ENCODE peak calls at places on chromosomes 13 and 19, in six cellular contexts. G is left colon; F is T-helper 1 cell; S is AG20443; C is amygdala; L is stimulated activated CD8-positive, alpha-beta memory T cell treated with anti-CD3 and anti-CD28 coated beads, Interleukin-7, amount 100 ng/mL, for 4 hours. R is an unnamed sample.

GRCh38 chr19:47651691-47652090 is 42.8 kb downstream of the BICRA start:
- DNase-seq in G (no peak), F (no peak), S (no peak), C (no peak), L (no peak), R (no peak)

GRCh38 chr13:99012539-99012938 is 34.7 kb upstream of the DOCK9 start:
- DNase-seq in G (no peak), F (no peak), S (no peak), C (no peak), L (no peak), R (no peak)

GRCh38 chr13:52345048-52345447 is 60.9 kb downstream of the THSD1 start:
- DNase-seq in G (no peak), F (no peak), S (no peak), C (no peak), L (no peak), R (no peak)

GRCh38 chr19:36169084-36169760 is 17.0 kb upstream of the COX7A1 start:
- DNase-seq in G (peak; percentile 54), F (no peak), S (no peak), C (no peak), L (no peak), R (no peak)

GRCh38 chr13:33497146-33497845 is 211.7 kb upstream of the STARD13 start:
- DNase-seq in G (no peak), F (no peak), S (no peak), C (no peak), L (no peak), R (no peak)

GRCh38 chr19:3336680-3337523 is 29.5 kb upstream of the NFIC start:
- DNase-seq in G (peak; percentile 97), F (no peak), S (peak; percentile 61), C (peak; percentile 47), L (no peak), R (no peak)

GRCh38 chr13:76711515-76712182 is 174.6 kb downstream of the KCTD12 start:
- DNase-seq in G (no peak), F (no peak), S (peak; percentile 79), C (no peak), L (no peak), R (no peak)

GRCh38 chr13:41674246-41674645 is 216.9 kb downstream of the RGCC start:
- DNase-seq in G (no peak), F (no peak), S (no peak), C (no peak), L (no peak), R (no peak)

GRCh38 chr13:23671902-23672301 is 101.7 kb downstream of the TNFRSF19 start:
- DNase-seq in G (no peak), F (no peak), S (no peak), C (no peak), L (no peak), R (no peak)

GRCh38 chr13:20190481-20191310 is 2.0 kb downstream of the GJB2 start:
- DNase-seq in G (no peak), F (no peak), S (peak; percentile 77), C (no peak), L (no peak), R (no peak)

GRCh38 chr13:73722120-73722519 is 412.1 kb downstream of the KLF12 start:
- DNase-seq in G (no peak), F (no peak), S (peak; percentile 10), C (no peak), L (no peak), R (no peak)

GRCh38 chr19:46618670-46619231 is 6.1 kb downstream of the PTGIR start:
- DNase-seq in G (no peak), F (no peak), S (peak; percentile 35), C (no peak), L (no peak), R (no peak)

GRCh38 chr19:33248954-33249613 is 23.4 kb upstream of the SLC7A10 start:
- DNase-seq in G (no peak), F (no peak), S (no peak), C (no peak), L (no peak), R (peak; percentile 54)

GRCh38 chr19:35205733-35206323 is 22.7 kb downstream of the FAM187B start:
- DNase-seq in G (no peak), F (no peak), S (no peak), C (no peak), L (no peak), R (no peak)

GRCh38 chr19:31085125-31085524 is 264.1 kb downstream of the TSHZ3 start:
- DNase-seq in G (no peak), F (no peak), S (no peak), C (no peak), L (no peak), R (no peak)

GRCh38 chr13:88701551-88701950 is 1030.4 kb downstream of the SLITRK5 start:
- DNase-seq in G (no peak), F (no peak), S (no peak), C (no peak), L (no peak), R (no peak)

GRCh38 chr19:48680436-48681126 is 7.8 kb upstream of the NTN5 start:
- DNase-seq in G (no peak), F (no peak), S (no peak), C (no peak), L (no peak), R (no peak)

GRCh38 chr19:56405062-56405461 is 930 bp downstream of the ZNF583 start:
- DNase-seq in G (no peak), F (no peak), S (no peak), C (no peak), L (no peak), R (no peak)

GRCh38 chr13:29847501-29847983 is 2.9 kb downstream of the UBL3 start:
- DNase-seq in G (no peak), F (no peak), S (peak; percentile 12), C (peak; percentile 21), L (no peak), R (no peak)

GRCh38 chr19:19402656-19403372 is 2.7 kb upstream of the GATAD2A start:
- DNase-seq in G (no peak), F (no peak), S (no peak), C (no peak), L (no peak), R (no peak)

GRCh38 chr19:38020331-38020730 is 113.3 kb downstream of the SIPA1L3 start:
- DNase-seq in G (no peak), F (no peak), S (no peak), C (no peak), L (no peak), R (no peak)

GRCh38 chr19:11286312-11286974 is 9.5 kb upstream of the TSPAN16 start:
- DNase-seq in G (no peak), F (no peak), S (no peak), C (no peak), L (no peak), R (no peak)

GRCh38 chr19:2462635-2463421 is 6.1 kb upstream of the LMNB2 start:
- DNase-seq in G (peak; percentile 85), F (no peak), S (peak; percentile 92), C (peak; percentile 84), L (no peak), R (no peak)

GRCh38 chr19:10712754-10713153 is 5.1 kb upstream of the DNM2 start:
- DNase-seq in G (peak; percentile 88), F (no peak), S (no peak), C (no peak), L (no peak), R (no peak)

GRCh38 chr13:80924596-80924995 is 583.7 kb upstream of the SPRY2 start:
- DNase-seq in G (no peak), F (no peak), S (no peak), C (no peak), L (no peak), R (no peak)

GRCh38 chr19:46412034-46412982 is 1.1 kb downstream of the CCDC8 start:
- DNase-seq in G (no peak), F (no peak), S (no peak), C (no peak), L (no peak), R (no peak)

GRCh38 chr13:66803013-66803739 is 427.0 kb downstream of the PCDH9 start:
- DNase-seq in G (no peak), F (no peak), S (no peak), C (no peak), L (no peak), R (no peak)

GRCh38 chr13:36788276-36788675 is 30.7 kb upstream of the RFXAP start:
- DNase-seq in G (no peak), F (no peak), S (peak; percentile 18), C (no peak), L (no peak), R (no peak)

GRCh38 chr19:37251308-37252229 is 33.6 kb downstream of the ZNF383 start:
- DNase-seq in G (peak; percentile 69), F (no peak), S (peak; percentile 96), C (peak; percentile 94), L (no peak), R (peak; percentile 76)

GRCh38 chr13:45121421-45121820 is 1.1 kb downstream of the GTF2F2 start:
- DNase-seq in G (no peak), F (no peak), S (no peak), C (no peak), L (no peak), R (no peak)

GRCh38 chr13:71864094-71864980 is 2.7 kb downstream of the DACH1 start:
- DNase-seq in G (peak; percentile 84), F (no peak), S (peak; percentile 5), C (no peak), L (no peak), R (no peak)

GRCh38 chr13:66014757-66015156 is 1215.4 kb downstream of the PCDH9 start:
- DNase-seq in G (no peak), F (no peak), S (no peak), C (no peak), L (no peak), R (no peak)

GRCh38 chr19:3034194-3034844 is 5.2 kb upstream of the TLE2 start:
- DNase-seq in G (no peak), F (no peak), S (no peak), C (no peak), L (no peak), R (no peak)

GRCh38 chr19:12364391-12365093 is 941 bp downstream of the ZNF442 start:
- DNase-seq in G (no peak), F (no peak), S (peak; percentile 51), C (no peak), L (no peak), R (no peak)

GRCh38 chr13:99467764-99468163 is 33.5 kb upstream of the TM9SF2 start:
- DNase-seq in G (no peak), F (no peak), S (peak; percentile 51), C (no peak), L (no peak), R (no peak)

GRCh38 chr13:51237887-51238286 is 15.7 kb downstream of the FAM124A start:
- DNase-seq in G (no peak), F (no peak), S (no peak), C (no peak), L (no peak), R (no peak)

GRCh38 chr19:10183926-10184325 is 10.8 kb downstream of the DNMT1 start:
- DNase-seq in G (no peak), F (no peak), S (no peak), C (no peak), L (no peak), R (no peak)